ENCODE peak calls at places on chromosomes 1 and 21, in eight cellular contexts. Y, H, G, D, N, B, T and L are unnamed samples.

GRCh38 chr1:154747841-154748766 is 122.0 kb downstream of the KCNN3 start:
- DNase-seq in B (no peak), Y (peak), G (peak), T (peak), H (no peak), D (peak), N (peak), L (peak)

GRCh38 chr1:23980725-23981063 is 567 bp upstream of the SRSF10 start:
- DNase-seq in B (no peak), G (no peak), N (no peak), Y (peak), D (peak), T (peak), H (no peak), L (peak)

GRCh38 chr21:39314155-39315027 is 959 bp upstream of the BRWD1 start:
- DNase-seq in D (no peak), Y (no peak), N (peak), H (peak), B (peak), T (no peak), G (peak), L (peak)

GRCh38 chr1:24900985-24901781 is 28.9 kb downstream of the RUNX3 start:
- DNase-seq in T (no peak), Y (no peak), B (no peak), D (peak), G (no peak), N (no peak), H (no peak), L (no peak)

GRCh38 chr21:45820171-45821091 is 161.1 kb upstream of the COL6A1 start:
- DNase-seq in H (peak), G (peak), D (peak), B (peak), T (peak), Y (peak), N (peak), L (peak)

GRCh38 chr1:60959701-60960100 is 122.7 kb upstream of the NFIA start:
- DNase-seq in N (no peak), G (no peak), T (no peak), Y (no peak), B (no peak), H (no peak), D (no peak), L (no peak)

GRCh38 chr1:2979191-2980072 is 41.8 kb upstream of the ACTRT2 start:
- DNase-seq in H (no peak), Y (no peak), T (no peak), D (peak), N (peak), B (no peak), G (no peak), L (no peak)

GRCh38 chr21:36113647-36114428 is 21.0 kb upstream of the CBR3 start:
- DNase-seq in D (no peak), T (no peak), G (no peak), Y (no peak), B (no peak), H (no peak), N (no peak), L (no peak)

GRCh38 chr21:42171091-42172053 is 47.6 kb upstream of the ABCG1 start:
- DNase-seq in H (peak), G (no peak), N (peak), B (no peak), D (peak), Y (no peak), T (no peak), L (no peak)

GRCh38 chr1:39080884-39081265 is 54.7 kb downstream of the NDUFS5 start:
- DNase-seq in D (peak), Y (no peak), N (no peak), B (no peak), T (no peak), H (no peak), G (no peak), L (no peak)

GRCh38 chr1:51669191-51669590 is 52.3 kb downstream of the OSBPL9 start:
- DNase-seq in T (no peak), B (no peak), N (no peak), H (no peak), D (no peak), G (no peak), Y (no peak), L (no peak)

GRCh38 chr1:12153181-12153785 is 13.5 kb upstream of the TNFRSF1B start:
- DNase-seq in T (peak), G (no peak), B (no peak), D (no peak), N (no peak), H (no peak), Y (peak), L (peak)

GRCh38 chr1:241460098-241460873 is 59.3 kb downstream of the FH start:
- DNase-seq in D (no peak), G (no peak), Y (no peak), B (no peak), T (no peak), N (no peak), H (no peak), L (no peak)

GRCh38 chr1:180765156-180765555 is 133.3 kb downstream of the XPR1 start:
- DNase-seq in N (no peak), T (no peak), H (no peak), D (no peak), G (no peak), Y (no peak), B (no peak), L (no peak)

GRCh38 chr1:154420172-154420571 is 15.0 kb downstream of the IL6R start:
- DNase-seq in G (no peak), N (peak), D (peak), Y (peak), H (peak), T (peak), B (no peak), L (peak)

GRCh38 chr1:110477041-110477440 is 26.1 kb downstream of the PROK1 start:
- DNase-seq in T (no peak), N (no peak), H (no peak), G (no peak), B (no peak), D (no peak), Y (no peak), L (no peak)

GRCh38 chr1:231421616-231421970 is 494 bp downstream of the EGLN1 start:
- DNase-seq in T (no peak), B (no peak), D (no peak), H (no peak), Y (no peak), G (peak), N (peak), L (peak)

GRCh38 chr1:8365661-8366362 is 47.9 kb downstream of the SLC45A1 start:
- DNase-seq in N (no peak), Y (no peak), B (no peak), T (no peak), D (no peak), H (no peak), G (no peak), L (no peak)

GRCh38 chr1:199646761-199647160 is 380.7 kb upstream of the NR5A2 start:
- DNase-seq in H (no peak), D (peak), T (no peak), N (no peak), Y (no peak), G (no peak), B (no peak), L (no peak)

GRCh38 chr1:204858381-204858821 is 12.3 kb upstream of the NFASC start:
- DNase-seq in G (no peak), B (no peak), Y (no peak), D (no peak), H (no peak), N (no peak), T (no peak), L (no peak)

GRCh38 chr21:38471766-38472165 is 26.5 kb downstream of the ERG start:
- DNase-seq in T (no peak), B (no peak), H (no peak), N (no peak), Y (no peak), D (no peak), G (no peak), L (no peak)

GRCh38 chr1:45340816-45341215 is 576 bp upstream of the MUTYH start:
- DNase-seq in H (no peak), G (no peak), N (no peak), T (peak), D (no peak), Y (no peak), B (no peak), L (peak)

GRCh38 chr1:24416666-24417391 is 1.2 kb downstream of the NIPAL3 start:
- DNase-seq in H (no peak), G (no peak), T (peak), B (no peak), D (no peak), Y (peak), N (no peak), L (peak)

GRCh38 chr1:213389061-213389581 is 338.1 kb downstream of the RPS6KC1 start:
- DNase-seq in T (no peak), Y (no peak), N (no peak), D (no peak), B (no peak), G (no peak), H (peak), L (no peak)

GRCh38 chr1:29156543-29157268 is 25.0 kb downstream of the SRSF4 start:
- DNase-seq in G (no peak), B (no peak), D (no peak), N (no peak), H (no peak), T (no peak), Y (no peak), L (no peak)

GRCh38 chr1:79353224-79353623 is 346.7 kb upstream of the ADGRL4 start:
- DNase-seq in G (no peak), B (no peak), N (no peak), H (no peak), Y (no peak), T (peak), D (peak), L (peak)

GRCh38 chr1:24909388-24909898 is 20.6 kb downstream of the RUNX3 start:
- DNase-seq in B (no peak), N (peak), Y (peak), D (no peak), G (no peak), H (no peak), T (peak), L (no peak)

GRCh38 chr1:207520946-207521345 is 25.0 kb downstream of the CR1 start:
- DNase-seq in B (no peak), H (no peak), D (no peak), N (no peak), T (no peak), Y (no peak), G (no peak), L (no peak)

GRCh38 chr1:155012052-155012546 is 9.5 kb downstream of the ZBTB7B start:
- DNase-seq in H (peak), G (no peak), B (no peak), T (peak), N (peak), D (peak), Y (no peak), L (no peak)

GRCh38 chr1:219660666-219661463 is 48.0 kb upstream of the ZC3H11B start:
- DNase-seq in Y (peak), D (peak), N (peak), T (peak), H (peak), G (no peak), B (peak), L (peak)

GRCh38 chr1:5369223-5369622 is 623.0 kb downstream of the NPHP4 start:
- DNase-seq in D (no peak), G (no peak), Y (no peak), B (no peak), T (no peak), H (no peak), N (no peak), L (no peak)

GRCh38 chr1:74953622-74954021 is 180.6 kb upstream of the LHX8 start:
- DNase-seq in Y (no peak), B (no peak), N (no peak), G (no peak), D (no peak), H (no peak), T (no peak), L (no peak)

GRCh38 chr21:45306832-45307571 is 19.3 kb upstream of the POFUT2 start:
- DNase-seq in N (peak), H (peak), T (no peak), D (no peak), Y (no peak), G (no peak), B (no peak), L (no peak)

GRCh38 chr1:169236143-169236542 is 129.7 kb downstream of the ATP1B1 start:
- DNase-seq in T (no peak), H (no peak), N (no peak), D (no peak), G (no peak), B (no peak), Y (no peak), L (no peak)

GRCh38 chr1:116923421-116923820 is 13.7 kb downstream of the PTGFRN start:
- DNase-seq in B (no peak), H (no peak), Y (no peak), T (no peak), G (no peak), D (no peak), N (no peak), L (no peak)

GRCh38 chr1:203167026-203167912 is 8.4 kb downstream of the MYBPH start:
- DNase-seq in T (no peak), N (no peak), Y (no peak), H (no peak), G (no peak), D (no peak), B (no peak), L (peak)

GRCh38 chr1:153220606-153221303 is 3.4 kb downstream of the PRR9 start:
- DNase-seq in T (no peak), N (no peak), H (peak), B (no peak), Y (no peak), G (no peak), D (no peak), L (no peak)

GRCh38 chr21:16358021-16358420 is 628.2 kb downstream of the USP25 start:
- DNase-seq in B (no peak), D (no peak), N (no peak), T (no peak), G (no peak), Y (no peak), H (no peak), L (no peak)

GRCh38 chr1:233470738-233471499 is 143.0 kb upstream of the KCNK1 start:
- DNase-seq in D (no peak), T (no peak), Y (no peak), G (no peak), B (no peak), H (no peak), N (no peak), L (no peak)

GRCh38 chr21:29827236-29827635 is 112.6 kb downstream of the GRIK1 start:
- DNase-seq in T (no peak), G (no peak), D (no peak), N (no peak), H (no peak), B (no peak), Y (no peak), L (no peak)